ENCODE peak calls at places on chromosomes 1 and 21, in five cellular contexts. U is effector memory CD4-positive, alpha-beta T cell; Z is CD8-positive, alpha-beta memory T cell; K is tibial nerve; V is psoas muscle. L is an unnamed sample.
A peak's percentile ranks its signal among the peaks of the same experiment; 100 is the strongest.

GRCh38 chr1:206559661-206559995 is 52.3 kb downstream of the RASSF5 start:
- DNase-seq in K (no peak), Z (no peak), U (no peak), V (no peak), L (no peak)

GRCh38 chr1:84972377-84972987 is 24.4 kb downstream of the MCOLN2 start:
- DNase-seq in K (no peak), U (no peak), Z (no peak), V (no peak), L (no peak)

GRCh38 chr1:186091222-186091720 is 283.8 kb downstream of the TPR start:
- DNase-seq in Z (no peak), V (no peak), U (no peak), K (no peak), L (no peak)

GRCh38 chr1:27400035-27400962 is 7.9 kb downstream of the GPR3 start:
- DNase-seq in V (no peak), U (no peak), K (no peak), Z (no peak), L (no peak)

GRCh38 chr1:61132176-61133047 is 50.1 kb downstream of the NFIA start:
- DNase-seq in V (no peak), K (no peak), U (no peak), Z (no peak), L (no peak)

GRCh38 chr1:178724734-178725602 is at the start of gene RALGPS2:
- DNase-seq in U (peak; percentile 3), Z (peak; percentile 33), K (peak; percentile 40), V (peak; percentile 83), L (peak; percentile 45)

GRCh38 chr21:36076878-36077658 is 7.2 kb downstream of the CBR1 start:
- DNase-seq in Z (no peak), U (no peak), V (no peak), K (no peak), L (no peak)

GRCh38 chr1:89908294-89908992 is 86.5 kb upstream of the ZNF326 start:
- DNase-seq in Z (no peak), V (no peak), K (no peak), U (no peak), L (no peak)

GRCh38 chr1:198238121-198238520 is 81.3 kb downstream of the NEK7 start:
- DNase-seq in Z (no peak), K (no peak), U (no peak), V (peak; percentile 44), L (no peak)

GRCh38 chr1:90402893-90403849 is 313.9 kb downstream of the BARHL2 start:
- DNase-seq in U (no peak), V (no peak), Z (no peak), K (no peak), L (no peak)

GRCh38 chr1:12132078-12132477 is 34.7 kb upstream of the TNFRSF1B start:
- DNase-seq in V (peak; percentile 69), Z (no peak), K (peak; percentile 41), U (no peak), L (no peak)

GRCh38 chr1:156920233-156921052 is at the start of gene LRRC71:
- DNase-seq in U (no peak), V (peak; percentile 90), K (peak; percentile 68), Z (peak; percentile 28), L (peak; percentile 35)

GRCh38 chr1:229129306-229130027 is 141.4 kb upstream of the RAB4A start:
- DNase-seq in V (no peak), Z (peak; percentile 31), K (no peak), U (peak; percentile 2), L (no peak)

GRCh38 chr1:10615336-10615735 is 140.6 kb downstream of the PEX14 start:
- DNase-seq in K (no peak), Z (no peak), U (no peak), V (no peak), L (no peak)

GRCh38 chr1:32736812-32737791 is 34.5 kb upstream of the SYNC start:
- DNase-seq in Z (no peak), K (no peak), U (no peak), V (no peak), L (no peak)

GRCh38 chr1:231814536-231814935 is 187.9 kb downstream of the DISC1 start:
- DNase-seq in U (no peak), K (no peak), V (no peak), Z (no peak), L (no peak)

GRCh38 chr21:44763451-44764318 is 37.9 kb downstream of the UBE2G2 start:
- DNase-seq in K (no peak), U (no peak), Z (no peak), V (no peak), L (no peak)

GRCh38 chr1:1291611-1292441 is 11.6 kb downstream of the SCNN1D start:
- DNase-seq in K (no peak), Z (peak; percentile 48), U (peak; percentile 36), V (peak; percentile 84), L (peak; percentile 50)

GRCh38 chr1:91684599-91685196 is 184.0 kb downstream of the CDC7 start:
- DNase-seq in U (no peak), V (no peak), Z (no peak), K (no peak), L (no peak)

GRCh38 chr21:42799516-42799915 is 79.8 kb downstream of the WDR4 start:
- DNase-seq in V (no peak), U (no peak), K (no peak), Z (no peak), L (no peak)

GRCh38 chr1:27719286-27720251 is 6.2 kb upstream of the FAM76A start:
- DNase-seq in U (no peak), V (no peak), K (no peak), Z (no peak), L (no peak)

GRCh38 chr1:77350012-77350411 is 68.2 kb downstream of the AK5 start:
- DNase-seq in Z (no peak), V (no peak), U (no peak), K (no peak), L (no peak)

GRCh38 chr1:28955930-28956552 is 41.7 kb downstream of the EPB41 start:
- DNase-seq in V (no peak), K (no peak), U (no peak), Z (no peak), L (no peak)

GRCh38 chr1:82226198-82226505 is 425.4 kb downstream of the ADGRL2 start:
- DNase-seq in U (no peak), K (no peak), Z (no peak), V (no peak), L (no peak)

GRCh38 chr1:243543501-243543900 is 287.7 kb downstream of the SDCCAG8 start:
- DNase-seq in Z (no peak), K (no peak), V (no peak), U (no peak), L (no peak)

DNA sequence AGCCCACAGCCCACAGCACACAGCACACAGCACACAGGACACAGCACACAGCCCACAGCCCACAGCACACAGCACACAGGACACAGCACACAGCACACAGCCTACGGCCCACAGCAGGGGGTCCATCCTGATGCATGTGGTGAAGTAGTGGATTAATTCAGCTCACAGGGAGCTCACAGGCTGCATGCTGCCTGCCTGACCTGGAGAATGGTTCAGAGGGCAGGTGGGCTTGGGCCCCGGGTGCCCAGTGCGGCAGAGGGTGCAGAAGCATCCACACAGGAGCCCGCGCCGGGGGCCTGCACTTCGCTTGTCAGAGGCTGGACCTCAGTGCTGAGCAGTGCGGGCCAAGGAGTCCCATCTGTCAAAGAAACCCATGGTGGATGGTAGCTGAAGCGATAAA is 21.1 kb upstream of the AJAP1 start:
- DNase-seq in U (no peak), Z (no peak), V (no peak), K (no peak), L (no peak)
- H3K9me3 ChIP-seq in U (no peaks in the 10 kb centered on the region), Z (no peaks in the 10 kb centered on the region), V (no peaks in the 10 kb centered on the region), K (no peaks in the 10 kb centered on the region), L (no peaks in the 10 kb centered on the region)

GRCh38 chr1:208598021-208598420 is 353.8 kb upstream of the PLXNA2 start:
- DNase-seq in V (no peak), U (no peak), K (no peak), Z (no peak), L (no peak)

GRCh38 chr1:208600456-208600855 is 356.3 kb upstream of the PLXNA2 start:
- DNase-seq in V (no peak), K (no peak), Z (no peak), U (no peak), L (no peak)

GRCh38 chr1:208597571-208597970 is 353.4 kb upstream of the PLXNA2 start:
- DNase-seq in K (no peak), V (no peak), U (no peak), Z (no peak), L (no peak)

GRCh38 chr1:208601569-208601968 is 357.4 kb upstream of the PLXNA2 start:
- DNase-seq in K (no peak), U (no peak), Z (no peak), V (no peak), L (no peak)

GRCh38 chr1:208599063-208599462 is 354.9 kb upstream of the PLXNA2 start:
- DNase-seq in V (no peak), U (no peak), K (no peak), Z (no peak), L (no peak)
- H3K9me3 ChIP-seq in V (no peaks in the 10 kb centered on the region), U (no peaks in the 10 kb centered on the region), K (no peaks in the 10 kb centered on the region), Z (no peaks in the 10 kb centered on the region), L (no peaks in the 10 kb centered on the region)

GRCh38 chr1:247164694-247165093 is 7.1 kb downstream of the ZNF124 start:
- DNase-seq in V (no peak), K (no peak), U (no peak), Z (no peak), L (no peak)
- H3K9me3 ChIP-seq in V (peaks cover 63% of the 10 kb centered on the region), K (peaks cover 65% of the 10 kb centered on the region), U (peaks cover 27% of the 10 kb centered on the region), Z (peaks cover 30% of the 10 kb centered on the region), L (peaks cover 18% of the 10 kb centered on the region)

GRCh38 chr21:10464975-10465374 is 56.4 kb upstream of the TPTE start:
- DNase-seq in V (no peak), U (no peak), K (no peak), Z (no peak), L (no peak)
- H3K9me3 ChIP-seq in V (no peaks in the 10 kb centered on the region), U (peaks cover 4% of the 10 kb centered on the region), K (no peaks in the 10 kb centered on the region), Z (no peaks in the 10 kb centered on the region), L (no peaks in the 10 kb centered on the region)

GRCh38 chr1:246725191-246725590 is 982 bp downstream of the SCCPDH start:
- DNase-seq in V (no peak), Z (no peak), K (no peak), U (no peak), L (no peak)

GRCh38 chr1:246724001-246724724 is at the start of gene SCCPDH:
- DNase-seq in K (peak; percentile 36), V (peak; percentile 88), Z (peak; percentile 39), U (peak; percentile 10), L (peak; percentile 24)

GRCh38 chr1:246726255-246726679 is 2.1 kb downstream of the SCCPDH start:
- DNase-seq in V (no peak), K (no peak), U (no peak), Z (no peak), L (no peak)

GRCh38 chr1:246722720-246723119 is 1.5 kb upstream of the SCCPDH start:
- DNase-seq in K (no peak), V (no peak), U (no peak), Z (no peak), L (no peak)

GRCh38 chr1:246724725-246725095 is 501 bp downstream of the SCCPDH start:
- DNase-seq in U (no peak), V (no peak), K (no peak), Z (no peak), L (no peak)
- H3K9me3 ChIP-seq in U (no peaks in the 10 kb centered on the region), V (no peaks in the 10 kb centered on the region), K (peaks cover 8% of the 10 kb centered on the region), Z (no peaks in the 10 kb centered on the region), L (no peaks in the 10 kb centered on the region)

DNA sequence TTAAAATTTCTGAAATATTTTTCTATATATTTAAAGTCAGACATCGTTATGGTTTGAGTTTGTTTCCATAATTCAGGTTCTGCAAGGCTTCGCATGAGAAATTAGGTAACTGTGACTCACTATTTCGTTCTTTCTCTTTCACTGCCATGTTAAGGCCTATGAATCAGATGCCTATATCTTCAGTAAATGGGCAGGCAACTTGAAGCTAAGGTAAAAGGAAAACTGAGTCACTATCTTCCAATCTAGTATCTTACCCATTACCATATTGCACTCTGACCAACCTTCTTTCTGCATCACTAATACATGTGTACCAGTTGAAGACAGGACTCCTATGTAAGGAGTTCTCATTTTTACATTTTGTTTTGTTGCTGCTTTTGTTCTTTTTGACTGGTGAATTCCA is 37.8 kb downstream of the PYHIN1 start:
- DNase-seq in K (no peak), U (no peak), V (no peak), Z (no peak), L (no peak)
- H3K9me3 ChIP-seq in K (no peaks in the 10 kb centered on the region), U (no peaks in the 10 kb centered on the region), V (no peaks in the 10 kb centered on the region), Z (peaks cover 5% of the 10 kb centered on the region), L (no peaks in the 10 kb centered on the region)